ENCODE peak calls at places on chromosomes 16 and 17, in five cellular contexts. J, I, P, M and T are unnamed samples.

GRCh38 chr17:8621585-8621984 is 8.9 kb downstream of the MYH10 start:
- DNase-seq in J (no peak), I (no peak), P (no peak), M (no peak), T (no peak)

GRCh38 chr16:21646721-21647561 is 5.5 kb downstream of the IGSF6 start:
- DNase-seq in J (peak), I (peak), P (no peak), M (no peak), T (no peak)

GRCh38 chr16:19948186-19949104 is 63.8 kb upstream of the GPRC5B start:
- DNase-seq in J (no peak), I (no peak), P (no peak), M (no peak), T (no peak)

GRCh38 chr16:26111900-26112299 is 420.1 kb downstream of the HS3ST4 start:
- DNase-seq in J (no peak), I (no peak), P (no peak), M (no peak), T (no peak)

GRCh38 chr17:19263621-19264010 is 26.4 kb downstream of the EPN2 start:
- DNase-seq in J (no peak), I (peak), P (no peak), M (no peak), T (no peak)

GRCh38 chr16:56102159-56102798 is 89.0 kb upstream of the GNAO1 start:
- DNase-seq in J (no peak), I (no peak), P (no peak), M (no peak), T (no peak)

GRCh38 chr16:24471616-24472015 is 67.8 kb upstream of the RBBP6 start:
- DNase-seq in J (no peak), I (no peak), P (no peak), M (no peak), T (no peak)

GRCh38 chr17:11643851-11644250 is 45.6 kb downstream of the DNAH9 start:
- DNase-seq in J (no peak), I (no peak), P (no peak), M (no peak), T (no peak)

GRCh38 chr17:82590881-82591539 is 57.2 kb downstream of the WDR45B start:
- DNase-seq in J (no peak), I (no peak), P (no peak), M (no peak), T (no peak)

GRCh38 chr17:76327689-76328088 is 19.6 kb upstream of the QRICH2 start:
- DNase-seq in J (no peak), I (no peak), P (no peak), M (no peak), T (no peak)

GRCh38 chr16:89033304-89033703 is 56.3 kb upstream of the CBFA2T3 start:
- DNase-seq in J (no peak), I (no peak), P (no peak), M (no peak), T (no peak)

GRCh38 chr17:49035470-49036269 is 38.5 kb downstream of the IGF2BP1 start:
- DNase-seq in J (peak), I (no peak), P (no peak), M (no peak), T (peak)

GRCh38 chr16:477758-478157 is 49.8 kb upstream of the CAPN15 start:
- DNase-seq in J (no peak), I (no peak), P (no peak), M (no peak), T (no peak)

GRCh38 chr17:60901806-60902205 is 224.2 kb downstream of the BCAS3 start:
- DNase-seq in J (no peak), I (peak), P (no peak), M (peak), T (no peak)

GRCh38 chr17:55348749-55349354 is 72.8 kb downstream of the MMD start:
- DNase-seq in J (peak), I (peak), P (peak), M (peak), T (peak)

GRCh38 chr17:1116602-1117001 is 63.2 kb downstream of the ABR start:
- DNase-seq in J (no peak), I (no peak), P (no peak), M (no peak), T (no peak)

GRCh38 chr17:20010886-20011402 is 1.8 kb downstream of the SPECC1 start:
- DNase-seq in J (no peak), I (no peak), P (no peak), M (no peak), T (no peak)

GRCh38 chr16:85564277-85565051 is 48.7 kb upstream of the GSE1 start:
- DNase-seq in J (no peak), I (no peak), P (no peak), M (no peak), T (no peak)

DNA sequence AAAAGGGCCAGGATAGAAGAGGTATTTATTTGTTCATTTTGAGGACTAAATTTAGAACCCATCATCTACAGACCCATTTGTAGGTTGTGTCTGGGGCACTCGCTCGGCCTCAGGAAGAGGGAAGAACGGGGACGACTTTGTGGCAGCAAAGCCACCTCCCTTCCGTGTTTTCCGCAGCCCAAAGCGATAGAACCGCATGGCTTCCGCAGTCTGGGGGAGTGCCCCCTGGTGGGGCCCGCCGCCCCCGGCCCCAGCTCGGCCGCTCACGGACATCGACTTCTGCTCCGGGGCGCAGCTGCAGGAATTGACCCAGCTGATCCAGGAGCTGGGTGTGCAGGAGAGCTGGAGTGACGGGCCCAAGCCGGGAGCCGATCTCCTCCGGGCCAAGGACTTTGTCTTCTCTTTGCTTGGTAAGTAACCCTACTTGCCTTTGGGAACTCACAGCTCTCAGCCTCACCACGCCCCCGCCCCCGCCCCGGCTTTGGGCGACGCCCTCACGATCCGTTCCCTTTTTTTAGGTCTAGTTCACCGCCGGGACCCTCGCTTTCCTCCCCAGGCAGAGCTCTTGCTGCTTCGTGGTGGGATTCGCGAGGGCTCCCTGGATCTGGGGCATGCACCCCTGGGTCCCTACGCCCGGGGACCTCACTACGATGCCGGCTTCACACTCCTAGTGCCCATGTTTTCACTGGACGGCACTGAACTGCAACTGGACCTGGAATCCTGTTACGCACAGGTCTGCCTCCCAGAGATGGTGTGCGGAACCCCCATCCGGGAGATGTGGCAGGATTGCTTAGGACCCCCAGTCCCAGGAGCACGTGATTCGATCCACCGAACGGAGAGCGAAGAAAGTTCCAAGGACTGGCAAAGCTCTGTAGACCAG is 681 bp downstream of the TMEM102 start:
- DNase-seq in J (peak), I (peak), P (no peak), M (no peak), T (no peak)
- TF ChIP-seq CTCF in J (peak), I (peak), P (peak), M (no peak), T (no peak)

DNA sequence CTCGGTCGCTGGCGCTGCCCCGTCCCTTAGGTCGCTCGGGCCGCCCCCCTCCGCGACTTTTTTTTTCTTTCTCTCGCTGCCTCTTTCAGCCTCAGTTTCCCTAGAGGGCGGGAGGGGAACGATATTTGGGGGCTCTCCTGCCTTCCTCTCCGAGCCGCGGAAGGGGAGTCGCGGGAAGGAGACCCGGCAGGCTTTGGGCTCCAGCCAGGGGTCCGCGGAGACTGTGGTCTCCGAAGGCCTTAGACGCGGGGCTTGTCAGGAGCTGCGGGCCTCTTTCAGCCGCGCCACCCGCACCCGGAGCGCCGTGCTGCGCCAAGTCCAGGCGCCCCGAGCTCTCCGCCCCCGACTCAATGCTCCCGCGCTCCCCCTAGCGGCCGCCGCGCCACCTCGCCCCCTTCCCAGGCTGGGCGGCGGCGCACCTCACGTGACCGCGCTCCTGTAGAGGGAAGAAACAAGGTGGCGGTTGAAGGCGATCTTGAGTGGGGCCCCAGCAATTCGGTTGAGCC is at the start of gene LRRC37B:
- DNase-seq in J (peak), I (peak), P (peak), M (peak), T (peak)
- TF ChIP-seq CTCF in J (peak), I (peak), P (peak), M (peak), T (peak)

GRCh38 chr16:3998793-3999478 is 117.3 kb downstream of the ADCY9 start:
- DNase-seq in J (no peak), I (no peak), P (no peak), M (no peak), T (no peak)
- TF ChIP-seq CTCF in J (no peak), I (no peak), P (peak), M (no peak), T (no peak)

GRCh38 chr17:18043491-18043890 is 4.3 kb downstream of the GID4 start:
- DNase-seq in J (no peak), I (peak), P (no peak), M (no peak), T (no peak)
- TF ChIP-seq CTCF in J (no peak), I (peak), P (peak), M (peak), T (peak)

GRCh38 chr17:56754523-56755208 is 79.1 kb downstream of the C17orf67 start:
- DNase-seq in J (no peak), I (no peak), P (no peak), M (no peak), T (no peak)

GRCh38 chr17:56755310-56755709 is 78.4 kb downstream of the C17orf67 start:
- DNase-seq in J (no peak), I (no peak), P (no peak), M (no peak), T (no peak)

GRCh38 chr17:56752263-56752662 is 81.5 kb downstream of the C17orf67 start:
- DNase-seq in J (no peak), I (peak), P (no peak), M (no peak), T (no peak)

GRCh38 chr17:56756536-56756935 is 77.2 kb downstream of the C17orf67 start:
- DNase-seq in J (no peak), I (peak), P (no peak), M (peak), T (no peak)

GRCh38 chr17:56751145-56751743 is 82.5 kb downstream of the C17orf67 start:
- DNase-seq in J (no peak), I (no peak), P (no peak), M (no peak), T (no peak)
- TF ChIP-seq CTCF in J (no peak), I (no peak), P (no peak), M (no peak), T (no peak)

DNA sequence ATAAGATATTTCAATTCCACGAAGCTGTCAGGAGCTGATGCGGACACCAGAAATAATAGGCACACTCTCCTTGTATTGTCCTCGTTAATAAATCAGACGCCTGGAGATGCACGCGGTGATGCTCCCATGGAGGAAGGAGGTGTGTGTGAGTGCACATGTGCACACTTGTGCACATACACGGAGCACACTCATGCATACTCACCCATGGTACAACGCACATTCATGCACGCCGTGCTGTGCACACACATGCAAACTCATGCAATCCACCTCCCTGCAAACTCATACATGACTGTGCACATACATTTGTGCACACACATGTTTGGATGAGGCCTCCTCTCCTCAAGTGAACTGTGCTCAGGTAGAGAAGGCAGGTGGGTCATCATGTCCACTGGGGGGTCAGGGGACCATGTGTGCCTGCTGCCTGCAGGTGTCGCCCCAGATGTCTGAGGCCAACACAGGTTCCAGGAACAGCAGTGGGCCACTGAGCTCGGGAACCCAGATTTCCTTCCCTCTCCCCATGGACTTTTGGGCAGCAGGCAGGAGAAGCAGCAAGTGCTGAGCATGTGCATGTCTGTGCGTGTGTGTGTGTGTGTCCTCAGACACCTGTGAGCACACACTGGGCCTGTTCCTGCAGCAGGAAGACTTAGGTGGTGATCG is 165.3 kb downstream of the SDK2 start:
- DNase-seq in J (no peak), I (no peak), P (no peak), M (no peak), T (no peak)
- TF ChIP-seq CTCF in J (no peak), I (no peak), P (no peak), M (no peak), T (no peak)

DNA sequence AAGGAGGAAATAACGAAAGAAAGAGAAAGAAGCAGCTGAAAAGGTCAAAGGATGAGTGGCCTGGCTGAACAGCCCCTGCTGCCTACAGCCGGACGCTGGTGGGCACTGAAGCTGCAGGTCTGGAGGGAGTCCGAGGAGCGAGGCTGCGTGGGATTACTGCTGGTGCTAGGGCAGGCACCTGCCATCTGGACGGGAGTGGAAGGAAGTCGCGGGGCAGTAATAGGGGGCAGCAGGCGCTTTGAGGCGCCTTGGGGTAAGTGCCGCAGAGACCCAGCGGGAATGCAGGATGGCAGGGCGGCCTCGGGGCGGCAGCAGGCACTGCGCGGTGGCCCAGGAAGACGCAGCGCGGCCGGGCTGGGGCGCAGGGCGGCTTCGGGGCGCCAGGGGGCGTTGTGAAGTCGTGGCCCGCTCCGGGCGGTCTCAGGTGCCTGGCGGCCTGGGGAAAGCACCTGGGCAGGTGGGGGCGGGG is 305 bp upstream of the SCNN1G start:
- DNase-seq in J (peak), I (peak), P (no peak), M (no peak), T (peak)
- TF ChIP-seq CTCF in J (peak), I (peak), P (peak), M (peak), T (peak)